ENCODE peak calls at places on chromosomes 3 and 15, in eight cellular contexts. C is progenitor cell of endocrine pancreas, O is nephron progenitor cell, Z is sigmoid colon, R is type B pancreatic cell, X is fibroblast of villous mesenchyme, V is stomach, L is pancreas. M is an unnamed sample.

GRCh38 chr3:153242900-153243299 is 80.9 kb downstream of the RAP2B start:
- DNase-seq in C (no peak), Z (no peak), L (no peak), O (no peak), R (no peak), X (no peak), V (no peak), M (no peak)

GRCh38 chr15:52804526-52805081 is 14.5 kb upstream of the ONECUT1 start:
- DNase-seq in R (no peak), X (no peak), L (peak), O (peak), Z (no peak), V (no peak), C (no peak), M (no peak)

GRCh38 chr15:52728899-52729298 is 49.7 kb upstream of the ATOSA start:
- DNase-seq in V (no peak), Z (no peak), L (no peak), X (peak), C (no peak), R (no peak), O (no peak), M (no peak)

GRCh38 chr15:75861750-75862402 is 18.6 kb downstream of the UBE2Q2 start:
- DNase-seq in V (no peak), Z (no peak), R (no peak), O (no peak), X (no peak), L (no peak), C (no peak), M (no peak)

GRCh38 chr3:69443554-69443953 is 57.7 kb upstream of the FRMD4B start:
- DNase-seq in V (no peak), X (peak), Z (no peak), L (no peak), C (no peak), R (no peak), O (no peak), M (no peak)

GRCh38 chr3:16101295-16102186 is 72.9 kb upstream of the GALNT15 start:
- DNase-seq in L (no peak), V (no peak), O (no peak), R (no peak), X (no peak), Z (no peak), C (no peak), M (no peak)

GRCh38 chr3:50322386-50323091 is at the start of gene HYAL2:
- DNase-seq in V (peak), L (peak), C (no peak), O (no peak), Z (no peak), R (no peak), X (no peak), M (no peak)

GRCh38 chr3:278300-279064 is 81.9 kb downstream of the CHL1 start:
- DNase-seq in Z (no peak), C (no peak), R (no peak), X (no peak), V (no peak), L (no peak), O (peak), M (peak)

GRCh38 chr3:72836923-72837322 is 11.3 kb downstream of the SHQ1 start:
- DNase-seq in R (no peak), C (no peak), Z (peak), O (no peak), X (no peak), V (peak), L (peak), M (no peak)

GRCh38 chr15:62740141-62741004 is 302.2 kb upstream of the TPM1 start:
- DNase-seq in L (no peak), C (no peak), X (peak), V (no peak), O (no peak), Z (no peak), R (no peak), M (no peak)

GRCh38 chr3:76203578-76203977 is 418.2 kb upstream of the ZNF717 start:
- DNase-seq in R (no peak), Z (no peak), X (no peak), O (no peak), V (no peak), L (no peak), C (no peak), M (no peak)

GRCh38 chr15:67307889-67308597 is 53.5 kb downstream of the IQCH start:
- DNase-seq in C (no peak), X (no peak), O (no peak), R (no peak), L (no peak), Z (no peak), V (no peak), M (no peak)

GRCh38 chr3:134364061-134364935 is 9.9 kb downstream of the AMOTL2 start:
- DNase-seq in C (peak), L (peak), O (peak), V (peak), Z (peak), R (peak), X (peak), M (no peak)

GRCh38 chr3:56915969-56916586 is 114.3 kb upstream of the ARHGEF3 start:
- DNase-seq in Z (no peak), V (peak), L (no peak), C (no peak), O (peak), R (no peak), X (no peak), M (peak)

GRCh38 chr15:67998599-67999122 is 55.5 kb upstream of the PIAS1 start:
- DNase-seq in R (no peak), V (peak), C (no peak), Z (no peak), X (peak), L (no peak), O (no peak), M (no peak)

GRCh38 chr15:85580914-85581313 is 200.5 kb downstream of the AKAP13 start:
- DNase-seq in X (no peak), L (no peak), C (no peak), R (no peak), V (peak), Z (no peak), O (no peak), M (no peak)

GRCh38 chr3:196842567-196843434 is 24.9 kb upstream of the SENP5 start:
- DNase-seq in R (no peak), V (no peak), L (no peak), Z (no peak), C (no peak), X (no peak), O (no peak), M (no peak)

GRCh38 chr15:31325432-31325975 is 1.1 kb upstream of the KLF13 start:
- DNase-seq in L (peak), R (no peak), O (peak), X (peak), Z (peak), V (peak), C (peak), M (peak)

GRCh38 chr3:37901721-37902120 is 40.0 kb downstream of the CTDSPL start:
- DNase-seq in V (no peak), O (no peak), Z (no peak), L (no peak), X (no peak), C (no peak), R (no peak), M (no peak)

GRCh38 chr3:65439641-65440040 is 599.1 kb downstream of the MAGI1 start:
- DNase-seq in R (no peak), C (peak), V (peak), X (peak), O (peak), L (no peak), Z (peak), M (no peak)

GRCh38 chr3:142509079-142509478 is 61.2 kb upstream of the XRN1 start:
- DNase-seq in R (no peak), L (no peak), X (no peak), V (no peak), O (no peak), C (no peak), Z (no peak), M (no peak)

GRCh38 chr3:193885832-193886231 is 250.1 kb upstream of the HES1 start:
- DNase-seq in L (no peak), Z (peak), O (no peak), V (peak), R (no peak), C (no peak), X (no peak), M (no peak)

GRCh38 chr3:152355744-152356665 is 87.3 kb downstream of the MBNL1 start:
- DNase-seq in L (no peak), V (no peak), R (no peak), X (no peak), O (no peak), Z (no peak), C (no peak), M (no peak)

GRCh38 chr3:174986685-174987084 is 127.6 kb downstream of the NAALADL2 start:
- DNase-seq in X (peak), V (no peak), C (no peak), L (no peak), O (no peak), R (no peak), Z (no peak), M (no peak)

GRCh38 chr15:88702983-88703382 is 64.2 kb downstream of the ISG20 start:
- DNase-seq in V (no peak), R (no peak), L (no peak), O (no peak), Z (no peak), C (no peak), X (peak), M (no peak)

GRCh38 chr3:49357466-49358216 is 512 bp downstream of the GPX1 start:
- DNase-seq in R (peak), O (peak), V (peak), X (peak), C (no peak), Z (peak), L (peak), M (peak)

GRCh38 chr3:17489139-17489538 is 253.3 kb downstream of the TBC1D5 start:
- DNase-seq in X (no peak), V (no peak), Z (no peak), L (no peak), R (no peak), O (no peak), C (no peak), M (no peak)

GRCh38 chr3:140910860-140911259 is 30.8 kb upstream of the SLC25A36 start:
- DNase-seq in C (no peak), O (no peak), X (no peak), R (no peak), V (no peak), Z (no peak), L (no peak), M (no peak)

GRCh38 chr3:60303160-60303559 is 948.1 kb downstream of the FHIT start:
- DNase-seq in Z (no peak), O (no peak), C (no peak), R (no peak), X (peak), V (no peak), L (no peak), M (no peak)

GRCh38 chr3:191350389-191351090 is 20.2 kb upstream of the UTS2B start:
- DNase-seq in Z (no peak), V (no peak), C (no peak), L (no peak), O (no peak), X (peak), R (no peak), M (no peak)

GRCh38 chr3:4939276-4939675 is 40.0 kb upstream of the BHLHE40 start:
- DNase-seq in R (no peak), O (no peak), V (no peak), C (no peak), X (no peak), Z (no peak), L (no peak), M (no peak)
- TF ChIP-seq CTCF in R (no peak), O (no peak), V (no peak), C (no peak), X (no peak), Z (no peak), L (no peak), M (no peak)

GRCh38 chr3:13192471-13193213 is 119.4 kb upstream of the IQSEC1 start:
- DNase-seq in C (no peak), Z (peak), O (peak), R (no peak), X (no peak), L (peak), V (no peak), M (no peak)
- TF ChIP-seq CTCF in C (peak), Z (no peak), O (peak), R (peak), X (peak), L (no peak), V (no peak), M (no peak)

GRCh38 chr15:25134546-25134945 is 179.8 kb downstream of the SNRPN start:
- DNase-seq in O (no peak), C (no peak), L (no peak), X (peak), Z (no peak), R (no peak), V (no peak), M (no peak)
- TF ChIP-seq CTCF in O (peak), C (peak), L (no peak), X (no peak), Z (no peak), R (peak), V (no peak), M (no peak)

GRCh38 chr3:12601072-12601471 is 44.2 kb downstream of the MKRN2 start:
- DNase-seq in R (no peak), X (peak), C (no peak), L (no peak), V (no peak), O (no peak), Z (no peak), M (no peak)
- TF ChIP-seq CTCF in R (peak), X (peak), C (no peak), L (no peak), V (no peak), O (no peak), Z (no peak), M (no peak)

GRCh38 chr3:149892371-149892770 is 78.3 kb downstream of the PFN2 start:
- DNase-seq in V (no peak), O (no peak), L (no peak), Z (no peak), X (no peak), R (no peak), C (no peak), M (no peak)

GRCh38 chr3:149881879-149882278 is 68.9 kb downstream of the RNF13 start:
- DNase-seq in O (no peak), C (no peak), X (no peak), V (no peak), L (no peak), R (no peak), Z (no peak), M (no peak)

GRCh38 chr3:149883134-149883533 is 70.1 kb downstream of the RNF13 start:
- DNase-seq in O (no peak), C (no peak), V (no peak), R (no peak), Z (no peak), X (no peak), L (no peak), M (no peak)

DNA sequence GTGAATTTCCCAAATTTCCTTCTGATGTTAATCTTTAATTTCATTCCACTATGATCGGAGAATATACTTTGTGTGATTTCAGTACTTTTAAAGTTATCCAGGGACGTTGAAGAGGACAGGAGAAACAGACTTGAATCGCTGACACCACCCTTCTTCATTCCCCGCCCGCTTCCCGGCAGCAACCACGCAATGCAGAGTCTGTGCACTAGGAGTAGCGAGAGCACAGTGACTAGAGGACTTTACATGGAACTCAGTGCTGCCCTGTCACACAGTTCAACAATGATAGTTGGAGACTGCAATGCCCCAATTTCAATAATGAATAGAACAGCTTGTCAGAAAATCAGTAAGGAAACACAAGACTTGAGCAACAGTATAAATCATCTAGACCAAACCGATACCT is 73.9 kb downstream of the RNF13 start:
- DNase-seq in X (no peak), O (no peak), Z (no peak), C (no peak), R (no peak), V (no peak), L (no peak), M (no peak)
- TF ChIP-seq CTCF in X (no peak), O (no peak), Z (no peak), C (no peak), R (peak), V (no peak), L (no peak), M (no peak)